ENCODE peak calls at places on chromosomes 5 and 9, in seven cellular contexts. C is tibial artery, U is tibial nerve, K is HT1080, X is NCI-H187 treated with DMSO at 0.1 percent for 48 hours, G is foreskin fibroblast, B is upper lobe of right lung. Y is an unnamed sample.
A peak's percentile ranks its signal among the peaks of the same experiment; 100 is the strongest.

GRCh38 chr9:31140316-31140715 is 1244.1 kb upstream of the ACO1 start:
- DNase-seq in C (no peak), U (no peak), K (peak; percentile 56), X (no peak), G (no peak), B (no peak), Y (no peak)

GRCh38 chr9:81108391-81108790 is 581.0 kb downstream of the TLE1 start:
- DNase-seq in C (no peak), U (no peak), K (peak; percentile 80), X (no peak), G (peak; percentile 57), B (no peak), Y (no peak)

GRCh38 chr9:34396276-34397214 is 19.8 kb upstream of the MYORG start:
- DNase-seq in C (no peak), U (no peak), K (no peak), X (no peak), G (no peak), B (no peak), Y (no peak)

GRCh38 chr5:125412561-125413535 is 666.4 kb upstream of the ZNF608 start:
- DNase-seq in C (peak; percentile 42), U (peak; percentile 15), K (no peak), X (peak; percentile 31), G (peak; percentile 96), B (peak; percentile 84), Y (peak; percentile 78)

GRCh38 chr5:2038337-2039179 is 155.8 kb upstream of the IRX4 start:
- DNase-seq in C (peak; percentile 34), U (no peak), K (peak; percentile 23), X (no peak), G (peak; percentile 88), B (peak; percentile 88), Y (peak; percentile 10)

GRCh38 chr5:175715627-175716522 is 58.0 kb downstream of the HRH2 start:
- DNase-seq in C (no peak), U (no peak), K (no peak), X (no peak), G (no peak), B (peak; percentile 40), Y (no peak)

GRCh38 chr9:130446111-130446861 is 1.5 kb downstream of the ASS1 start:
- DNase-seq in C (peak; percentile 87), U (peak; percentile 60), K (no peak), X (no peak), G (peak; percentile 99), B (peak; percentile 82), Y (peak; percentile 76)

GRCh38 chr9:78439866-78440830 is 143.2 kb downstream of the PSAT1 start:
- DNase-seq in C (no peak), U (no peak), K (no peak), X (no peak), G (peak; percentile 6), B (no peak), Y (no peak)

GRCh38 chr5:133926960-133927615 is 41.3 kb downstream of the C5orf15 start:
- DNase-seq in C (no peak), U (no peak), K (no peak), X (no peak), G (no peak), B (no peak), Y (no peak)